ENCODE peak calls at places on chromosomes 2 and 18, in nine cellular contexts. T is A549, D is H1, F is ovary, J is GM12878, V is stomach, Z is SK-N-SH, L is transverse colon, A is HepG2. Q is an unnamed sample.

GRCh38 chr2:21620771-21621170 is 497.0 kb downstream of the TDRD15 start:
- DNase-seq in V (no peak), F (no peak), L (no peak), D (no peak), J (no peak), A (no peak), T (no peak), Z (no peak), Q (no peak)

GRCh38 chr2:237297421-237298155 is 116.4 kb downstream of the COL6A3 start:
- DNase-seq in D (no peak), T (no peak), J (no peak), V (no peak), A (peak), F (no peak), Z (no peak), L (no peak), Q (no peak)

GRCh38 chr2:174325932-174326879 is 8.5 kb upstream of the SP9 start:
- DNase-seq in V (no peak), Z (no peak), T (no peak), F (no peak), A (no peak), L (peak), D (no peak), J (no peak), Q (no peak)

GRCh38 chr18:76572517-76573247 is 77.6 kb upstream of the ZNF516 start:
- DNase-seq in V (no peak), J (no peak), D (no peak), T (no peak), L (no peak), A (peak), Z (no peak), F (no peak), Q (no peak)

GRCh38 chr2:168439536-168439935 is 16.5 kb upstream of the CERS6 start:
- DNase-seq in T (no peak), V (no peak), L (no peak), Z (no peak), D (no peak), A (no peak), J (no peak), F (no peak), Q (no peak)

GRCh38 chr2:40041983-40042382 is 262.9 kb upstream of the THUMPD2 start:
- DNase-seq in A (no peak), J (no peak), L (no peak), F (no peak), V (no peak), D (no peak), Z (no peak), T (no peak), Q (no peak)

GRCh38 chr18:40995529-40995928 is 959.5 kb upstream of the PIK3C3 start:
- DNase-seq in J (no peak), A (no peak), F (no peak), V (no peak), T (no peak), Z (no peak), L (no peak), D (no peak), Q (no peak)

GRCh38 chr2:158723921-158724802 is 71.0 kb upstream of the DAPL1 start:
- DNase-seq in T (peak), A (peak), F (no peak), D (peak), L (no peak), J (no peak), Z (no peak), V (peak), Q (no peak)

GRCh38 chr2:107197601-107198000 is 311.6 kb upstream of the ST6GAL2 start:
- DNase-seq in F (no peak), A (no peak), D (no peak), L (no peak), T (no peak), Z (no peak), J (no peak), V (no peak), Q (no peak)

GRCh38 chr2:151946856-151947523 is 118.8 kb upstream of the ARL5A start:
- DNase-seq in Z (peak), J (no peak), V (no peak), F (peak), L (peak), T (peak), D (no peak), A (peak), Q (peak)

GRCh38 chr2:88099798-88100488 is 27.9 kb downstream of the FABP1 start:
- DNase-seq in L (no peak), V (no peak), A (no peak), T (peak), D (peak), F (no peak), Z (peak), J (no peak), Q (no peak)

GRCh38 chr2:86621290-86621943 is 2.2 kb downstream of the RNF103 start:
- DNase-seq in L (no peak), T (no peak), J (no peak), F (no peak), A (no peak), Z (no peak), D (no peak), V (no peak), Q (no peak)

GRCh38 chr2:227653419-227653818 is 13.2 kb upstream of the SCYGR5 start:
- DNase-seq in Z (no peak), A (peak), F (no peak), V (no peak), D (no peak), L (no peak), J (no peak), T (no peak), Q (no peak)

GRCh38 chr2:156394033-156394741 is 42.0 kb upstream of the GPD2 start:
- DNase-seq in V (no peak), F (no peak), D (no peak), L (no peak), A (no peak), Z (peak), J (no peak), T (no peak), Q (no peak)

GRCh38 chr2:147689510-147689909 is 155.3 kb upstream of the ACVR2A start:
- DNase-seq in D (no peak), Z (no peak), F (no peak), T (no peak), L (no peak), V (no peak), J (peak), A (no peak), Q (no peak)

GRCh38 chr2:68757081-68757480 is 22.5 kb downstream of the ARHGAP25 start:
- DNase-seq in V (no peak), T (no peak), F (no peak), Z (no peak), A (no peak), J (no peak), D (no peak), L (no peak), Q (no peak)

GRCh38 chr2:184416514-184416913 is 181.8 kb upstream of the ZNF804A start:
- DNase-seq in V (no peak), Z (no peak), J (no peak), F (no peak), T (no peak), D (no peak), A (no peak), L (no peak), Q (no peak)

GRCh38 chr2:95348609-95349567 is 51.7 kb downstream of the KCNIP3 start:
- DNase-seq in J (no peak), T (no peak), F (peak), Z (no peak), L (no peak), D (no peak), V (peak), A (no peak), Q (no peak)

GRCh38 chr2:8571792-8572499 is 109.9 kb upstream of the ID2 start:
- DNase-seq in D (no peak), F (no peak), J (no peak), Z (no peak), T (no peak), L (peak), A (peak), V (peak), Q (no peak)

DNA sequence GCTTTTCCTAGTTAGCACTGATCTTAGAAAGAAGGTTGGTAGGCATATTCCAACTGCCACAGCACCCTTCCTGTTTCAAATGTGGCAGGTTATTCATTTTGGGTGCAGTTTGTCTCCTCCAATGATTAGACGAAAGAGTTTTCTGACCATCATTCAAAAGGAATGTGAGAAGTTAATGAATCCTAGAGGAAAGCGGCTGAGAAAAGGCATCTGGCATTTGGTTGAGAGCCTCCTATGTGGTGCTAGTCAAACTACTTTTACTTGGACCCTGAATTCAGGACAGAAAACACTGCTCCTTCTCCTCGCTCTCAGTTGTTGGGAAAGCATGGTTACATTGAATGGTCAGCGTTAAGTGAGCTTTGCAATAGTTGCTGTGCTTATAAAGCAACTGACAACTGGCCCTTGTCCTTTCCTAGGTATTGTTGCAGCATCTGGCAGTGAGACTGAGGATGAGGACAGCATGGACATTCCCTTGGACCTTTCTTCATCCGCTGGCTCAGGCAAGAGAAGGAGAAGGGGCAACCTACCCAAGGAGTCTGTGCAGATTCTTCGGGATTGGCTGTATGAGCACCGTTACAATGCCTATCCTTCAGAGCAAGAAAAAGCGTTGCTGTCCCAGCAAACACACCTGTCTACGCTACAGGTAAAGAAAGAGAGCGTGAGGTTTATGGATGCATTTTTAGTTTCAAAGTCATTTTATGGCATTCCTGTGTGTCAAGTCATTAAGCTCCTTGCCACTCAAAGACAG is 6.1 kb downstream of the TGIF1 start:
- DNase-seq in F (no peak), L (peak), A (peak), V (no peak), J (no peak), Z (no peak), T (no peak), D (no peak), Q (no peak)
- TF ChIP-seq EP300 in F (no peak), L (no peak), A (no peak), V (no peak), J (no peak), Z (no peak), T (no peak), D (no peak), Q (no peak)

DNA sequence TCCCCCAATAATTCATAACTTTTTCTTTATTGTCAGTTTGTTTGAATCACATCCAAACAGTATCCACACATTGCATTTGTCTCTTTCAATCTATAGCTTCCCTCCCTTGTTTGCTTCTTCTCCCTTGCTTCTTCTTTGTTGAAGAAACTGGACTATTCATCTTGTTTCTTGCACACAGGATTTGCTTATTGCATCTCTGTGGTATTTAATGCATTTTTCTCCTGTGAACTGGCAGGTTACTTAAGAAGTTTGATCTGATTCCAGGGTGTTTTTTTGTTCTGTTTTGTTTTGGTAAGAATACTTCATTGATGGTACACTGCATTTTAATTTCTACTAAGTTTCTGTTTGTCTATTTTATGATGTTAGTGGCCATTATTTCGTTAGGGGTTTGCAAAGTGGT is 166.8 kb downstream of the CAMKMT start:
- DNase-seq in L (no peak), T (no peak), J (no peak), A (no peak), Z (no peak), D (no peak), F (no peak), V (no peak), Q (no peak)
- TF ChIP-seq EP300 in L (no peak), T (no peak), J (no peak), A (no peak), Z (peak), D (no peak), F (no peak), V (no peak), Q (no peak)

DNA sequence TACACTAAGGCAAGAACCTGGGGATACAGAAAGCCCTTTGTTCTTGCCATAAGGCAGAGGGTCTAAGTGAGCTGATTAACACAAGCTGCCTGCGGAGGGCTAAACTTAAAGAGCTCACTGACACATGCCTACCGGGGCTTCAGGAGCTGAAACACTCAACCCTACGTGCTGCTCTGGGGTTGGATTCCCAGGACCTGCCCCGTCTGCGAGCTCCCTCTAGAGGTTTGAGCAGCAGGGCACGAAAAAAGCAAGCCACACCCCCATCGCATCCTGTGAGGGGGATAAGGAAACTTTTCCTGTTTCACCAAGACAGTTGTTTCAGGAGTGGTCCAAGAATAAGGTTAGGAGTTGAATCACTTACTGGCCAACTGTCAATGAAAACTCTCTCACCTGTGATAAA is 562.1 kb downstream of the TMX3 start:
- DNase-seq in J (no peak), V (no peak), D (peak), L (no peak), Z (no peak), T (no peak), F (no peak), A (peak), Q (no peak)
- TF ChIP-seq EP300 in J (no peak), V (no peak), D (no peak), L (no peak), Z (no peak), T (no peak), F (no peak), A (no peak), Q (no peak)

GRCh38 chr18:70641156-70641775 is 352.4 kb downstream of the SOCS6 start:
- DNase-seq in D (no peak), T (no peak), J (no peak), L (no peak), V (no peak), Z (no peak), F (no peak), A (no peak), Q (no peak)
- TF ChIP-seq EP300 in D (no peak), T (no peak), J (no peak), L (no peak), V (no peak), Z (no peak), F (no peak), A (no peak), Q (no peak)

GRCh38 chr2:23707096-23707495 is 219.8 kb downstream of the ATAD2B start:
- DNase-seq in L (no peak), T (no peak), A (no peak), D (no peak), F (no peak), V (no peak), Z (no peak), J (no peak), Q (no peak)
- TF ChIP-seq EP300 in L (no peak), T (no peak), A (no peak), D (no peak), F (no peak), V (no peak), Z (no peak), J (no peak), Q (no peak)